ENCODE peak calls at places on chromosomes 5 and 9, in four cellular contexts. One of them, this sample, is unnamed.

GRCh38 chr5:168434746-168435321 is 51.4 kb upstream of the RARS1 start:
- ATAC-seq in stimulated activated naive B cell treated with anti-CD40 and anti-IgM and Interleukin-4, amounts not matched to agents 10 μg/mL and 1 μg/mL and 100 μg/mL, for 72 hours: no peak
- ATAC-seq in body of pancreas: no peak
- ATAC-seq in activated naive CD8-positive, alpha-beta T cell treated with anti-CD3 and anti-CD28 coated beads, Interleukin-2, amount 10 ng/mL, durations not matched to agents 7 days and 5 days: no peak
- ATAC-seq in this sample: no peak

GRCh38 chr9:92313624-92314012 is 11.5 kb downstream of the NOL8 start:
- ATAC-seq in stimulated activated naive B cell treated with anti-CD40 and anti-IgM and Interleukin-4, amounts not matched to agents 10 μg/mL and 1 μg/mL and 100 μg/mL, for 72 hours: no peak
- ATAC-seq in body of pancreas: no peak
- ATAC-seq in activated naive CD8-positive, alpha-beta T cell treated with anti-CD3 and anti-CD28 coated beads, Interleukin-2, amount 10 ng/mL, durations not matched to agents 7 days and 5 days: no peak
- ATAC-seq in this sample: no peak

GRCh38 chr9:4424891-4425290 is 65.4 kb upstream of the SLC1A1 start:
- ATAC-seq in stimulated activated naive B cell treated with anti-CD40 and anti-IgM and Interleukin-4, amounts not matched to agents 10 μg/mL and 1 μg/mL and 100 μg/mL, for 72 hours: no peak
- ATAC-seq in body of pancreas: no peak
- ATAC-seq in activated naive CD8-positive, alpha-beta T cell treated with anti-CD3 and anti-CD28 coated beads, Interleukin-2, amount 10 ng/mL, durations not matched to agents 7 days and 5 days: no peak
- ATAC-seq in this sample: no peak

GRCh38 chr9:136695435-136695895 is 8.2 kb upstream of the AGPAT2 start:
- ATAC-seq in stimulated activated naive B cell treated with anti-CD40 and anti-IgM and Interleukin-4, amounts not matched to agents 10 μg/mL and 1 μg/mL and 100 μg/mL, for 72 hours: no peak
- ATAC-seq in body of pancreas: peak
- ATAC-seq in activated naive CD8-positive, alpha-beta T cell treated with anti-CD3 and anti-CD28 coated beads, Interleukin-2, amount 10 ng/mL, durations not matched to agents 7 days and 5 days: no peak
- ATAC-seq in this sample: no peak

GRCh38 chr9:16915126-16915831 is 44.8 kb upstream of the BNC2 start:
- ATAC-seq in stimulated activated naive B cell treated with anti-CD40 and anti-IgM and Interleukin-4, amounts not matched to agents 10 μg/mL and 1 μg/mL and 100 μg/mL, for 72 hours: no peak
- ATAC-seq in body of pancreas: no peak
- ATAC-seq in activated naive CD8-positive, alpha-beta T cell treated with anti-CD3 and anti-CD28 coated beads, Interleukin-2, amount 10 ng/mL, durations not matched to agents 7 days and 5 days: no peak
- ATAC-seq in this sample: no peak

GRCh38 chr5:147805030-147805454 is 22.5 kb upstream of the JAKMIP2 start:
- ATAC-seq in stimulated activated naive B cell treated with anti-CD40 and anti-IgM and Interleukin-4, amounts not matched to agents 10 μg/mL and 1 μg/mL and 100 μg/mL, for 72 hours: peak
- ATAC-seq in body of pancreas: peak
- ATAC-seq in activated naive CD8-positive, alpha-beta T cell treated with anti-CD3 and anti-CD28 coated beads, Interleukin-2, amount 10 ng/mL, durations not matched to agents 7 days and 5 days: peak
- ATAC-seq in this sample: peak

GRCh38 chr9:121577201-121577600 is 74.2 kb upstream of the DAB2IP start:
- ATAC-seq in stimulated activated naive B cell treated with anti-CD40 and anti-IgM and Interleukin-4, amounts not matched to agents 10 μg/mL and 1 μg/mL and 100 μg/mL, for 72 hours: no peak
- ATAC-seq in body of pancreas: no peak
- ATAC-seq in activated naive CD8-positive, alpha-beta T cell treated with anti-CD3 and anti-CD28 coated beads, Interleukin-2, amount 10 ng/mL, durations not matched to agents 7 days and 5 days: no peak
- ATAC-seq in this sample: no peak

GRCh38 chr5:36492998-36493655 is 113.3 kb upstream of the SLC1A3 start:
- ATAC-seq in stimulated activated naive B cell treated with anti-CD40 and anti-IgM and Interleukin-4, amounts not matched to agents 10 μg/mL and 1 μg/mL and 100 μg/mL, for 72 hours: no peak
- ATAC-seq in body of pancreas: no peak
- ATAC-seq in activated naive CD8-positive, alpha-beta T cell treated with anti-CD3 and anti-CD28 coated beads, Interleukin-2, amount 10 ng/mL, durations not matched to agents 7 days and 5 days: no peak
- ATAC-seq in this sample: no peak

GRCh38 chr9:110801426-110801825 is 132.8 kb downstream of the MUSK start:
- ATAC-seq in stimulated activated naive B cell treated with anti-CD40 and anti-IgM and Interleukin-4, amounts not matched to agents 10 μg/mL and 1 μg/mL and 100 μg/mL, for 72 hours: no peak
- ATAC-seq in body of pancreas: no peak
- ATAC-seq in activated naive CD8-positive, alpha-beta T cell treated with anti-CD3 and anti-CD28 coated beads, Interleukin-2, amount 10 ng/mL, durations not matched to agents 7 days and 5 days: no peak
- ATAC-seq in this sample: no peak

GRCh38 chr5:81853005-81853357 is 102.1 kb upstream of the SSBP2 start:
- ATAC-seq in stimulated activated naive B cell treated with anti-CD40 and anti-IgM and Interleukin-4, amounts not matched to agents 10 μg/mL and 1 μg/mL and 100 μg/mL, for 72 hours: no peak
- ATAC-seq in body of pancreas: no peak
- ATAC-seq in activated naive CD8-positive, alpha-beta T cell treated with anti-CD3 and anti-CD28 coated beads, Interleukin-2, amount 10 ng/mL, durations not matched to agents 7 days and 5 days: no peak
- ATAC-seq in this sample: no peak

GRCh38 chr5:140785905-140786686 is at the start of gene PCDHA1:
- ATAC-seq in stimulated activated naive B cell treated with anti-CD40 and anti-IgM and Interleukin-4, amounts not matched to agents 10 μg/mL and 1 μg/mL and 100 μg/mL, for 72 hours: no peak
- ATAC-seq in body of pancreas: no peak
- ATAC-seq in activated naive CD8-positive, alpha-beta T cell treated with anti-CD3 and anti-CD28 coated beads, Interleukin-2, amount 10 ng/mL, durations not matched to agents 7 days and 5 days: no peak
- ATAC-seq in this sample: no peak

GRCh38 chr5:173522518-173522917 is 93.9 kb downstream of the BOD1 start:
- ATAC-seq in stimulated activated naive B cell treated with anti-CD40 and anti-IgM and Interleukin-4, amounts not matched to agents 10 μg/mL and 1 μg/mL and 100 μg/mL, for 72 hours: no peak
- ATAC-seq in body of pancreas: no peak
- ATAC-seq in activated naive CD8-positive, alpha-beta T cell treated with anti-CD3 and anti-CD28 coated beads, Interleukin-2, amount 10 ng/mL, durations not matched to agents 7 days and 5 days: no peak
- ATAC-seq in this sample: no peak

GRCh38 chr5:92769986-92770385 is 811.0 kb downstream of the NR2F1-AS1 start:
- ATAC-seq in stimulated activated naive B cell treated with anti-CD40 and anti-IgM and Interleukin-4, amounts not matched to agents 10 μg/mL and 1 μg/mL and 100 μg/mL, for 72 hours: no peak
- ATAC-seq in body of pancreas: no peak
- ATAC-seq in activated naive CD8-positive, alpha-beta T cell treated with anti-CD3 and anti-CD28 coated beads, Interleukin-2, amount 10 ng/mL, durations not matched to agents 7 days and 5 days: no peak
- ATAC-seq in this sample: no peak

GRCh38 chr5:59745422-59745863 is 148.1 kb downstream of the PDE4D start:
- ATAC-seq in stimulated activated naive B cell treated with anti-CD40 and anti-IgM and Interleukin-4, amounts not matched to agents 10 μg/mL and 1 μg/mL and 100 μg/mL, for 72 hours: no peak
- ATAC-seq in body of pancreas: peak
- ATAC-seq in activated naive CD8-positive, alpha-beta T cell treated with anti-CD3 and anti-CD28 coated beads, Interleukin-2, amount 10 ng/mL, durations not matched to agents 7 days and 5 days: no peak
- ATAC-seq in this sample: no peak

GRCh38 chr5:73096239-73096575 is 24.2 kb upstream of the TMEM171 start:
- ATAC-seq in stimulated activated naive B cell treated with anti-CD40 and anti-IgM and Interleukin-4, amounts not matched to agents 10 μg/mL and 1 μg/mL and 100 μg/mL, for 72 hours: peak
- ATAC-seq in body of pancreas: no peak
- ATAC-seq in activated naive CD8-positive, alpha-beta T cell treated with anti-CD3 and anti-CD28 coated beads, Interleukin-2, amount 10 ng/mL, durations not matched to agents 7 days and 5 days: no peak
- ATAC-seq in this sample: no peak

GRCh38 chr5:120368923-120369715 is 95.0 kb upstream of the PRR16 start:
- ATAC-seq in stimulated activated naive B cell treated with anti-CD40 and anti-IgM and Interleukin-4, amounts not matched to agents 10 μg/mL and 1 μg/mL and 100 μg/mL, for 72 hours: peak
- ATAC-seq in body of pancreas: peak
- ATAC-seq in activated naive CD8-positive, alpha-beta T cell treated with anti-CD3 and anti-CD28 coated beads, Interleukin-2, amount 10 ng/mL, durations not matched to agents 7 days and 5 days: no peak
- ATAC-seq in this sample: peak

GRCh38 chr5:139747583-139748504 is 47.8 kb upstream of the PSD2 start:
- ATAC-seq in stimulated activated naive B cell treated with anti-CD40 and anti-IgM and Interleukin-4, amounts not matched to agents 10 μg/mL and 1 μg/mL and 100 μg/mL, for 72 hours: peak
- ATAC-seq in body of pancreas: peak
- ATAC-seq in activated naive CD8-positive, alpha-beta T cell treated with anti-CD3 and anti-CD28 coated beads, Interleukin-2, amount 10 ng/mL, durations not matched to agents 7 days and 5 days: peak
- ATAC-seq in this sample: peak

GRCh38 chr5:72427488-72428437 is 79.4 kb downstream of the ZNF366 start:
- ATAC-seq in stimulated activated naive B cell treated with anti-CD40 and anti-IgM and Interleukin-4, amounts not matched to agents 10 μg/mL and 1 μg/mL and 100 μg/mL, for 72 hours: peak
- ATAC-seq in body of pancreas: peak
- ATAC-seq in activated naive CD8-positive, alpha-beta T cell treated with anti-CD3 and anti-CD28 coated beads, Interleukin-2, amount 10 ng/mL, durations not matched to agents 7 days and 5 days: no peak
- ATAC-seq in this sample: peak

GRCh38 chr5:122704247-122705036 is 70.4 kb upstream of the SNX2 start:
- ATAC-seq in stimulated activated naive B cell treated with anti-CD40 and anti-IgM and Interleukin-4, amounts not matched to agents 10 μg/mL and 1 μg/mL and 100 μg/mL, for 72 hours: no peak
- ATAC-seq in body of pancreas: no peak
- ATAC-seq in activated naive CD8-positive, alpha-beta T cell treated with anti-CD3 and anti-CD28 coated beads, Interleukin-2, amount 10 ng/mL, durations not matched to agents 7 days and 5 days: no peak
- ATAC-seq in this sample: no peak

GRCh38 chr5:54304031-54304430 is 6.3 kb downstream of the ARL15 start:
- ATAC-seq in stimulated activated naive B cell treated with anti-CD40 and anti-IgM and Interleukin-4, amounts not matched to agents 10 μg/mL and 1 μg/mL and 100 μg/mL, for 72 hours: no peak
- ATAC-seq in body of pancreas: no peak
- ATAC-seq in activated naive CD8-positive, alpha-beta T cell treated with anti-CD3 and anti-CD28 coated beads, Interleukin-2, amount 10 ng/mL, durations not matched to agents 7 days and 5 days: no peak
- ATAC-seq in this sample: no peak

GRCh38 chr9:5628530-5629311 is at the start of gene RIC1:
- ATAC-seq in stimulated activated naive B cell treated with anti-CD40 and anti-IgM and Interleukin-4, amounts not matched to agents 10 μg/mL and 1 μg/mL and 100 μg/mL, for 72 hours: peak
- ATAC-seq in body of pancreas: peak
- ATAC-seq in activated naive CD8-positive, alpha-beta T cell treated with anti-CD3 and anti-CD28 coated beads, Interleukin-2, amount 10 ng/mL, durations not matched to agents 7 days and 5 days: peak
- ATAC-seq in this sample: peak

GRCh38 chr5:179486596-179487051 is 63.7 kb upstream of the RUFY1 start:
- ATAC-seq in stimulated activated naive B cell treated with anti-CD40 and anti-IgM and Interleukin-4, amounts not matched to agents 10 μg/mL and 1 μg/mL and 100 μg/mL, for 72 hours: no peak
- ATAC-seq in body of pancreas: peak
- ATAC-seq in activated naive CD8-positive, alpha-beta T cell treated with anti-CD3 and anti-CD28 coated beads, Interleukin-2, amount 10 ng/mL, durations not matched to agents 7 days and 5 days: no peak
- ATAC-seq in this sample: no peak

GRCh38 chr9:130406278-130406895 is 38.4 kb upstream of the ASS1 start:
- ATAC-seq in stimulated activated naive B cell treated with anti-CD40 and anti-IgM and Interleukin-4, amounts not matched to agents 10 μg/mL and 1 μg/mL and 100 μg/mL, for 72 hours: no peak
- ATAC-seq in body of pancreas: no peak
- ATAC-seq in activated naive CD8-positive, alpha-beta T cell treated with anti-CD3 and anti-CD28 coated beads, Interleukin-2, amount 10 ng/mL, durations not matched to agents 7 days and 5 days: no peak
- ATAC-seq in this sample: no peak